ENCODE peak calls at places on chromosomes 2 and 18, in five cellular contexts. J, P, D, A and F are unnamed samples.
A peak's percentile ranks its signal among the peaks of the same experiment; 100 is the strongest.

GRCh38 chr18:46071894-46072867 is at the start of gene PSTPIP2:
- DNase-seq in J (peak; percentile 73), P (peak; percentile 93), D (peak; percentile 58), A (peak; percentile 42), F (peak; percentile 62)

GRCh38 chr2:39881494-39881893 is 102.4 kb upstream of the THUMPD2 start:
- DNase-seq in J (no peak), P (no peak), D (no peak), A (no peak), F (no peak)

GRCh38 chr18:63518178-63519012 is 23.8 kb upstream of the SERPINB12 start:
- DNase-seq in J (peak; percentile 67), P (no peak), D (peak; percentile 35), A (no peak), F (no peak)

GRCh38 chr2:28626891-28627421 is 124.7 kb upstream of the PPP1CB start:
- DNase-seq in J (peak; percentile 66), P (no peak), D (no peak), A (no peak), F (no peak)

GRCh38 chr2:121187922-121188411 is 97.0 kb downstream of the TFCP2L1 start:
- DNase-seq in J (no peak), P (no peak), D (no peak), A (no peak), F (no peak)

GRCh38 chr2:214169736-214170135 is 241.1 kb upstream of the VWC2L start:
- DNase-seq in J (no peak), P (no peak), D (no peak), A (no peak), F (no peak)

GRCh38 chr2:171469176-171469575 is 35.1 kb downstream of the DCAF17 start:
- DNase-seq in J (no peak), P (no peak), D (no peak), A (no peak), F (no peak)

GRCh38 chr2:78541088-78541450 is 484.4 kb upstream of the REG3G start:
- DNase-seq in J (no peak), P (no peak), D (no peak), A (no peak), F (no peak)

GRCh38 chr2:60516383-60516811 is 37.1 kb downstream of the BCL11A start:
- DNase-seq in J (no peak), P (no peak), D (no peak), A (no peak), F (no peak)

GRCh38 chr2:200695178-200695930 is 109.5 kb downstream of the AOX1 start:
- DNase-seq in J (no peak), P (no peak), D (no peak), A (no peak), F (no peak)

GRCh38 chr2:35858216-35858615 is 497.4 kb upstream of the CRIM1 start:
- DNase-seq in J (no peak), P (no peak), D (no peak), A (no peak), F (no peak)

GRCh38 chr2:38743672-38744398 is 7.3 kb downstream of the SRSF7 start:
- DNase-seq in J (no peak), P (no peak), D (no peak), A (no peak), F (no peak)

GRCh38 chr18:9135912-9136314 is 668 bp upstream of the ANKRD12 start:
- DNase-seq in J (no peak), P (no peak), D (no peak), A (no peak), F (no peak)

GRCh38 chr2:28717339-28717758 is 34.3 kb upstream of the PPP1CB start:
- DNase-seq in J (no peak), P (no peak), D (no peak), A (no peak), F (no peak)

GRCh38 chr18:75727479-75727878 is 300.0 kb upstream of the SMIM21 start:
- DNase-seq in J (no peak), P (no peak), D (no peak), A (no peak), F (no peak)

GRCh38 chr2:213104089-213104902 is 47.1 kb downstream of the IKZF2 start:
- DNase-seq in J (no peak), P (no peak), D (no peak), A (no peak), F (no peak)

GRCh38 chr2:71851094-71851755 is 296.4 kb downstream of the CYP26B1 start:
- DNase-seq in J (no peak), P (no peak), D (no peak), A (no peak), F (no peak)

GRCh38 chr2:226579519-226579918 is 220.1 kb downstream of the IRS1 start:
- DNase-seq in J (no peak), P (no peak), D (no peak), A (no peak), F (no peak)

GRCh38 chr2:109243526-109244425 is 114.8 kb downstream of the SH3RF3 start:
- DNase-seq in J (no peak), P (no peak), D (no peak), A (no peak), F (no peak)